ENCODE peak calls at places on chromosomes 11 and 22, in nine cellular contexts. One of them, this sample, is unnamed.

GRCh38 chr11:78045851-78046485 is 17.7 kb upstream of the THRSP start:
- DNase-seq in HEK293T: peak; percentile 92
- DNase-seq in NCI-H187: peak; percentile 72
- DNase-seq in PC-9: peak; percentile 56
- DNase-seq in activated CD8-positive, alpha-beta memory T cell treated with anti-CD3 and anti-CD28 coated beads, Interleukin-2, amount 50 U/mL, for 4 hours: peak; percentile 82
- DNase-seq in renal cortical epithelial cell: no peak
- DNase-seq in A172: peak; percentile 40
- DNase-seq in activated CD4-positive, alpha-beta T cell treated with anti-CD3 and anti-CD28 coated beads, Interleukin-2, amount 50 U/mL, for 1 hour: peak; percentile 74
- DNase-seq in amniotic stem cell: no peak
- DNase-seq in this sample: peak; percentile 90

GRCh38 chr11:48013269-48013901 is 33.0 kb downstream of the PTPRJ start:
- DNase-seq in activated CD8-positive, alpha-beta memory T cell treated with anti-CD3 and anti-CD28 coated beads, Interleukin-2, amount 50 U/mL, for 4 hours: peak; percentile 54
- DNase-seq in amniotic stem cell: no peak
- DNase-seq in NCI-H187: no peak
- DNase-seq in renal cortical epithelial cell: peak; percentile 80
- DNase-seq in PC-9: peak; percentile 46
- DNase-seq in activated CD4-positive, alpha-beta T cell treated with anti-CD3 and anti-CD28 coated beads, Interleukin-2, amount 50 U/mL, for 1 hour: peak; percentile 55
- DNase-seq in HEK293T: no peak
- DNase-seq in A172: peak; percentile 76
- DNase-seq in this sample: peak; percentile 46

GRCh38 chr22:28711820-28712777 is 29.5 kb downstream of the CHEK2 start:
- DNase-seq in A172: peak; percentile 80
- DNase-seq in renal cortical epithelial cell: peak; percentile 100
- DNase-seq in HEK293T: no peak
- DNase-seq in activated CD4-positive, alpha-beta T cell treated with anti-CD3 and anti-CD28 coated beads, Interleukin-2, amount 50 U/mL, for 1 hour: no peak
- DNase-seq in PC-9: peak; percentile 78
- DNase-seq in amniotic stem cell: peak; percentile 79
- DNase-seq in activated CD8-positive, alpha-beta memory T cell treated with anti-CD3 and anti-CD28 coated beads, Interleukin-2, amount 50 U/mL, for 4 hours: no peak
- DNase-seq in NCI-H187: no peak
- DNase-seq in this sample: no peak

GRCh38 chr22:39209756-39210155 is 35.0 kb downstream of the PDGFB start:
- DNase-seq in activated CD4-positive, alpha-beta T cell treated with anti-CD3 and anti-CD28 coated beads, Interleukin-2, amount 50 U/mL, for 1 hour: no peak
- DNase-seq in renal cortical epithelial cell: no peak
- DNase-seq in A172: no peak
- DNase-seq in NCI-H187: no peak
- DNase-seq in activated CD8-positive, alpha-beta memory T cell treated with anti-CD3 and anti-CD28 coated beads, Interleukin-2, amount 50 U/mL, for 4 hours: no peak
- DNase-seq in amniotic stem cell: no peak
- DNase-seq in PC-9: no peak
- DNase-seq in HEK293T: no peak
- DNase-seq in this sample: peak; percentile 47

GRCh38 chr11:13891911-13892310 is 70.6 kb upstream of the SPON1 start:
- DNase-seq in activated CD8-positive, alpha-beta memory T cell treated with anti-CD3 and anti-CD28 coated beads, Interleukin-2, amount 50 U/mL, for 4 hours: no peak
- DNase-seq in A172: no peak
- DNase-seq in NCI-H187: no peak
- DNase-seq in amniotic stem cell: no peak
- DNase-seq in HEK293T: no peak
- DNase-seq in renal cortical epithelial cell: no peak
- DNase-seq in activated CD4-positive, alpha-beta T cell treated with anti-CD3 and anti-CD28 coated beads, Interleukin-2, amount 50 U/mL, for 1 hour: no peak
- DNase-seq in PC-9: no peak
- DNase-seq in this sample: no peak

GRCh38 chr11:16981651-16982194 is 32.5 kb downstream of the PLEKHA7 start:
- DNase-seq in activated CD4-positive, alpha-beta T cell treated with anti-CD3 and anti-CD28 coated beads, Interleukin-2, amount 50 U/mL, for 1 hour: no peak
- DNase-seq in activated CD8-positive, alpha-beta memory T cell treated with anti-CD3 and anti-CD28 coated beads, Interleukin-2, amount 50 U/mL, for 4 hours: no peak
- DNase-seq in renal cortical epithelial cell: peak; percentile 96
- DNase-seq in PC-9: peak; percentile 93
- DNase-seq in NCI-H187: no peak
- DNase-seq in HEK293T: no peak
- DNase-seq in A172: peak; percentile 79
- DNase-seq in amniotic stem cell: no peak
- DNase-seq in this sample: no peak

GRCh38 chr11:82782825-82783374 is 49.2 kb upstream of the FAM181B start:
- DNase-seq in HEK293T: no peak
- DNase-seq in amniotic stem cell: no peak
- DNase-seq in A172: no peak
- DNase-seq in renal cortical epithelial cell: no peak
- DNase-seq in activated CD4-positive, alpha-beta T cell treated with anti-CD3 and anti-CD28 coated beads, Interleukin-2, amount 50 U/mL, for 1 hour: no peak
- DNase-seq in NCI-H187: no peak
- DNase-seq in PC-9: no peak
- DNase-seq in activated CD8-positive, alpha-beta memory T cell treated with anti-CD3 and anti-CD28 coated beads, Interleukin-2, amount 50 U/mL, for 4 hours: no peak
- DNase-seq in this sample: no peak

GRCh38 chr11:23206736-23207336 is 346.6 kb upstream of the CCDC179 start:
- DNase-seq in PC-9: no peak
- DNase-seq in amniotic stem cell: no peak
- DNase-seq in A172: peak; percentile 25
- DNase-seq in activated CD4-positive, alpha-beta T cell treated with anti-CD3 and anti-CD28 coated beads, Interleukin-2, amount 50 U/mL, for 1 hour: no peak
- DNase-seq in renal cortical epithelial cell: no peak
- DNase-seq in NCI-H187: no peak
- DNase-seq in HEK293T: no peak
- DNase-seq in activated CD8-positive, alpha-beta memory T cell treated with anti-CD3 and anti-CD28 coated beads, Interleukin-2, amount 50 U/mL, for 4 hours: no peak
- DNase-seq in this sample: no peak

GRCh38 chr22:48729499-48730171 is 1098.0 kb downstream of the BRD1 start:
- DNase-seq in renal cortical epithelial cell: no peak
- DNase-seq in PC-9: no peak
- DNase-seq in activated CD8-positive, alpha-beta memory T cell treated with anti-CD3 and anti-CD28 coated beads, Interleukin-2, amount 50 U/mL, for 4 hours: no peak
- DNase-seq in HEK293T: no peak
- DNase-seq in NCI-H187: no peak
- DNase-seq in amniotic stem cell: no peak
- DNase-seq in activated CD4-positive, alpha-beta T cell treated with anti-CD3 and anti-CD28 coated beads, Interleukin-2, amount 50 U/mL, for 1 hour: no peak
- DNase-seq in A172: no peak
- DNase-seq in this sample: peak; percentile 7

GRCh38 chr11:29333993-29334780 is 682.6 kb downstream of the KCNA4 start:
- DNase-seq in amniotic stem cell: no peak
- DNase-seq in activated CD8-positive, alpha-beta memory T cell treated with anti-CD3 and anti-CD28 coated beads, Interleukin-2, amount 50 U/mL, for 4 hours: no peak
- DNase-seq in HEK293T: peak; percentile 36
- DNase-seq in A172: peak; percentile 55
- DNase-seq in NCI-H187: no peak
- DNase-seq in renal cortical epithelial cell: peak; percentile 73
- DNase-seq in activated CD4-positive, alpha-beta T cell treated with anti-CD3 and anti-CD28 coated beads, Interleukin-2, amount 50 U/mL, for 1 hour: no peak
- DNase-seq in PC-9: no peak
- DNase-seq in this sample: no peak

GRCh38 chr11:69691449-69691848 is 12.4 kb downstream of the FGF19 start:
- DNase-seq in NCI-H187: no peak
- DNase-seq in A172: no peak
- DNase-seq in amniotic stem cell: no peak
- DNase-seq in activated CD8-positive, alpha-beta memory T cell treated with anti-CD3 and anti-CD28 coated beads, Interleukin-2, amount 50 U/mL, for 4 hours: no peak
- DNase-seq in HEK293T: no peak
- DNase-seq in renal cortical epithelial cell: no peak
- DNase-seq in PC-9: peak; percentile 58
- DNase-seq in activated CD4-positive, alpha-beta T cell treated with anti-CD3 and anti-CD28 coated beads, Interleukin-2, amount 50 U/mL, for 1 hour: no peak
- DNase-seq in this sample: no peak

GRCh38 chr11:61694971-61695706 is 14.9 kb downstream of the DAGLA start:
- DNase-seq in activated CD4-positive, alpha-beta T cell treated with anti-CD3 and anti-CD28 coated beads, Interleukin-2, amount 50 U/mL, for 1 hour: no peak
- DNase-seq in NCI-H187: no peak
- DNase-seq in activated CD8-positive, alpha-beta memory T cell treated with anti-CD3 and anti-CD28 coated beads, Interleukin-2, amount 50 U/mL, for 4 hours: no peak
- DNase-seq in PC-9: peak; percentile 64
- DNase-seq in amniotic stem cell: no peak
- DNase-seq in HEK293T: no peak
- DNase-seq in renal cortical epithelial cell: peak; percentile 51
- DNase-seq in A172: no peak
- DNase-seq in this sample: no peak

GRCh38 chr11:59615132-59615636 is 390 bp downstream of the OSBP start:
- DNase-seq in A172: peak; percentile 13
- DNase-seq in NCI-H187: no peak
- DNase-seq in amniotic stem cell: no peak
- DNase-seq in activated CD4-positive, alpha-beta T cell treated with anti-CD3 and anti-CD28 coated beads, Interleukin-2, amount 50 U/mL, for 1 hour: peak; percentile 71
- DNase-seq in HEK293T: peak; percentile 36
- DNase-seq in activated CD8-positive, alpha-beta memory T cell treated with anti-CD3 and anti-CD28 coated beads, Interleukin-2, amount 50 U/mL, for 4 hours: peak; percentile 62
- DNase-seq in PC-9: peak; percentile 59
- DNase-seq in renal cortical epithelial cell: peak; percentile 18
- DNase-seq in this sample: peak; percentile 69

GRCh38 chr11:126440276-126440675 is 84.8 kb downstream of the ST3GAL4 start:
- DNase-seq in PC-9: no peak
- DNase-seq in activated CD8-positive, alpha-beta memory T cell treated with anti-CD3 and anti-CD28 coated beads, Interleukin-2, amount 50 U/mL, for 4 hours: no peak
- DNase-seq in activated CD4-positive, alpha-beta T cell treated with anti-CD3 and anti-CD28 coated beads, Interleukin-2, amount 50 U/mL, for 1 hour: no peak
- DNase-seq in A172: no peak
- DNase-seq in renal cortical epithelial cell: no peak
- DNase-seq in amniotic stem cell: no peak
- DNase-seq in HEK293T: no peak
- DNase-seq in NCI-H187: no peak
- DNase-seq in this sample: no peak

GRCh38 chr11:134950692-134951304 is 538.8 kb upstream of the B3GAT1 start:
- DNase-seq in NCI-H187: no peak
- DNase-seq in activated CD4-positive, alpha-beta T cell treated with anti-CD3 and anti-CD28 coated beads, Interleukin-2, amount 50 U/mL, for 1 hour: no peak
- DNase-seq in activated CD8-positive, alpha-beta memory T cell treated with anti-CD3 and anti-CD28 coated beads, Interleukin-2, amount 50 U/mL, for 4 hours: no peak
- DNase-seq in PC-9: no peak
- DNase-seq in A172: peak; percentile 7
- DNase-seq in HEK293T: no peak
- DNase-seq in renal cortical epithelial cell: peak; percentile 16
- DNase-seq in amniotic stem cell: no peak
- DNase-seq in this sample: no peak

GRCh38 chr22:24443668-24444067 is 16.3 kb downstream of the ADORA2A start:
- DNase-seq in activated CD8-positive, alpha-beta memory T cell treated with anti-CD3 and anti-CD28 coated beads, Interleukin-2, amount 50 U/mL, for 4 hours: no peak
- DNase-seq in HEK293T: no peak
- DNase-seq in NCI-H187: no peak
- DNase-seq in PC-9: no peak
- DNase-seq in amniotic stem cell: no peak
- DNase-seq in renal cortical epithelial cell: no peak
- DNase-seq in activated CD4-positive, alpha-beta T cell treated with anti-CD3 and anti-CD28 coated beads, Interleukin-2, amount 50 U/mL, for 1 hour: no peak
- DNase-seq in A172: no peak
- DNase-seq in this sample: no peak

GRCh38 chr11:45884596-45885185 is 760 bp upstream of the MAPK8IP1 start:
- DNase-seq in activated CD8-positive, alpha-beta memory T cell treated with anti-CD3 and anti-CD28 coated beads, Interleukin-2, amount 50 U/mL, for 4 hours: no peak
- DNase-seq in NCI-H187: no peak
- DNase-seq in PC-9: no peak
- DNase-seq in amniotic stem cell: no peak
- DNase-seq in HEK293T: no peak
- DNase-seq in A172: no peak
- DNase-seq in renal cortical epithelial cell: no peak
- DNase-seq in activated CD4-positive, alpha-beta T cell treated with anti-CD3 and anti-CD28 coated beads, Interleukin-2, amount 50 U/mL, for 1 hour: no peak
- DNase-seq in this sample: no peak

GRCh38 chr11:3109434-3109833 is 52.2 kb upstream of the CARS1 start:
- DNase-seq in activated CD4-positive, alpha-beta T cell treated with anti-CD3 and anti-CD28 coated beads, Interleukin-2, amount 50 U/mL, for 1 hour: no peak
- DNase-seq in A172: no peak
- DNase-seq in PC-9: no peak
- DNase-seq in amniotic stem cell: no peak
- DNase-seq in NCI-H187: no peak
- DNase-seq in renal cortical epithelial cell: no peak
- DNase-seq in activated CD8-positive, alpha-beta memory T cell treated with anti-CD3 and anti-CD28 coated beads, Interleukin-2, amount 50 U/mL, for 4 hours: no peak
- DNase-seq in HEK293T: no peak
- DNase-seq in this sample: no peak

GRCh38 chr22:46073683-46074504 is 76.4 kb upstream of the PPARA start:
- DNase-seq in A172: no peak
- DNase-seq in NCI-H187: no peak
- DNase-seq in renal cortical epithelial cell: no peak
- DNase-seq in activated CD8-positive, alpha-beta memory T cell treated with anti-CD3 and anti-CD28 coated beads, Interleukin-2, amount 50 U/mL, for 4 hours: peak; percentile 6
- DNase-seq in PC-9: peak; percentile 65
- DNase-seq in HEK293T: no peak
- DNase-seq in amniotic stem cell: no peak
- DNase-seq in activated CD4-positive, alpha-beta T cell treated with anti-CD3 and anti-CD28 coated beads, Interleukin-2, amount 50 U/mL, for 1 hour: no peak
- DNase-seq in this sample: peak; percentile 57

GRCh38 chr11:71184421-71185210 is 67.8 kb downstream of the SHANK2 start:
- DNase-seq in A172: no peak
- DNase-seq in HEK293T: no peak
- DNase-seq in renal cortical epithelial cell: no peak
- DNase-seq in activated CD4-positive, alpha-beta T cell treated with anti-CD3 and anti-CD28 coated beads, Interleukin-2, amount 50 U/mL, for 1 hour: no peak
- DNase-seq in NCI-H187: no peak
- DNase-seq in activated CD8-positive, alpha-beta memory T cell treated with anti-CD3 and anti-CD28 coated beads, Interleukin-2, amount 50 U/mL, for 4 hours: no peak
- DNase-seq in amniotic stem cell: no peak
- DNase-seq in PC-9: no peak
- DNase-seq in this sample: no peak

GRCh38 chr11:86152006-86152862 is 83.3 kb upstream of the PICALM start:
- DNase-seq in HEK293T: no peak
- DNase-seq in PC-9: peak; percentile 45
- DNase-seq in activated CD4-positive, alpha-beta T cell treated with anti-CD3 and anti-CD28 coated beads, Interleukin-2, amount 50 U/mL, for 1 hour: no peak
- DNase-seq in activated CD8-positive, alpha-beta memory T cell treated with anti-CD3 and anti-CD28 coated beads, Interleukin-2, amount 50 U/mL, for 4 hours: no peak
- DNase-seq in amniotic stem cell: no peak
- DNase-seq in NCI-H187: no peak
- DNase-seq in renal cortical epithelial cell: peak; percentile 96
- DNase-seq in A172: peak; percentile 84
- DNase-seq in this sample: peak; percentile 33

GRCh38 chr22:37008365-37008764 is 10.9 kb downstream of the TST start:
- DNase-seq in A172: no peak
- DNase-seq in activated CD4-positive, alpha-beta T cell treated with anti-CD3 and anti-CD28 coated beads, Interleukin-2, amount 50 U/mL, for 1 hour: no peak
- DNase-seq in PC-9: no peak
- DNase-seq in HEK293T: no peak
- DNase-seq in NCI-H187: no peak
- DNase-seq in amniotic stem cell: no peak
- DNase-seq in renal cortical epithelial cell: no peak
- DNase-seq in activated CD8-positive, alpha-beta memory T cell treated with anti-CD3 and anti-CD28 coated beads, Interleukin-2, amount 50 U/mL, for 4 hours: no peak
- DNase-seq in this sample: no peak

GRCh38 chr11:120334894-120335462 is 1.2 kb upstream of the ARHGEF12 start:
- DNase-seq in amniotic stem cell: peak; percentile 39
- DNase-seq in activated CD8-positive, alpha-beta memory T cell treated with anti-CD3 and anti-CD28 coated beads, Interleukin-2, amount 50 U/mL, for 4 hours: peak; percentile 51
- DNase-seq in PC-9: peak; percentile 81
- DNase-seq in activated CD4-positive, alpha-beta T cell treated with anti-CD3 and anti-CD28 coated beads, Interleukin-2, amount 50 U/mL, for 1 hour: peak; percentile 54
- DNase-seq in A172: peak; percentile 64
- DNase-seq in HEK293T: peak; percentile 57
- DNase-seq in NCI-H187: peak; percentile 56
- DNase-seq in renal cortical epithelial cell: peak; percentile 87
- DNase-seq in this sample: peak; percentile 61

This sample was measured in pancreas.